ENCODE peak calls at places on chromosomes 6 and 20, in six cellular contexts. E is tibial artery, O is mesothelial cell of epicardium, R is lung, M is T-helper 17 cell, B is NCI-H146. Y is an unnamed sample.

GRCh38 chr6:44053760-44054556 is 73.3 kb downstream of the MRPL14 start:
- DNase-seq in O (no peak), M (no peak), B (no peak), E (no peak), R (no peak), Y (no peak)

GRCh38 chr6:35508542-35508941 is 4.2 kb downstream of the TULP1 start:
- DNase-seq in O (no peak), R (no peak), B (no peak), M (no peak), E (no peak), Y (no peak)

GRCh38 chr6:44126320-44127149 is 717 bp downstream of the MRPL14 start:
- DNase-seq in O (peak), E (peak), M (peak), R (no peak), B (peak), Y (peak)

GRCh38 chr20:44020406-44021148 is 105.9 kb downstream of the TOX2 start:
- DNase-seq in B (peak), E (no peak), M (no peak), O (no peak), R (no peak), Y (peak)

GRCh38 chr6:31450736-31451135 is 47.2 kb upstream of the MICB start:
- DNase-seq in E (no peak), B (no peak), M (no peak), O (no peak), R (no peak), Y (no peak)

GRCh38 chr20:35166242-35166830 is 5.5 kb upstream of the PROCR start:
- DNase-seq in E (peak), M (no peak), O (peak), R (peak), B (no peak), Y (no peak)

GRCh38 chr6:12331951-12332749 is 42.0 kb downstream of the EDN1 start:
- DNase-seq in O (no peak), R (no peak), B (no peak), M (no peak), E (no peak), Y (no peak)

GRCh38 chr20:25424536-25424935 is 17.1 kb downstream of the GINS1 start:
- DNase-seq in B (no peak), O (no peak), R (no peak), E (no peak), M (no peak), Y (no peak)

Y was measured in NCI-H1417.